ENCODE peak calls at places on chromosomes 13 and 19, in six cellular contexts. V is upper lobe of right lung, H is AG09309, U is retinal pigment epithelial cell, K is omental fat pad, F is mucosa of descending colon. O is an unnamed sample.
A peak's percentile ranks its signal among the peaks of the same experiment; 100 is the strongest.

GRCh38 chr19:43747557-43748204 is 7.1 kb downstream of the SMG9 start:
- DNase-seq in V (no peak), H (no peak), U (no peak), K (no peak), F (no peak), O (no peak)

GRCh38 chr19:7670150-7670784 is 1.4 kb downstream of the RETN start:
- DNase-seq in V (peak; percentile 84), H (no peak), U (no peak), K (no peak), F (no peak), O (no peak)

GRCh38 chr19:23867895-23868294 is 46.8 kb upstream of the ZNF726 start:
- DNase-seq in V (no peak), H (no peak), U (no peak), K (no peak), F (no peak), O (no peak)

GRCh38 chr19:42422576-42423461 is 4.4 kb downstream of the LIPE start:
- DNase-seq in V (peak; percentile 74), H (no peak), U (no peak), K (no peak), F (no peak), O (no peak)

GRCh38 chr13:20942938-20943518 is 40.5 kb upstream of the XPO4 start:
- DNase-seq in V (no peak), H (no peak), U (no peak), K (no peak), F (no peak), O (no peak)

GRCh38 chr13:31328549-31329229 is 128.9 kb downstream of the B3GLCT start:
- DNase-seq in V (no peak), H (no peak), U (no peak), K (no peak), F (no peak), O (no peak)

GRCh38 chr19:8571006-8571411 is 6.2 kb downstream of the MYO1F start:
- DNase-seq in V (peak; percentile 76), H (no peak), U (no peak), K (no peak), F (peak; percentile 80), O (no peak)

GRCh38 chr19:11738746-11739620 is at the start of gene ZNF823:
- DNase-seq in V (peak; percentile 98), H (peak; percentile 83), U (peak; percentile 92), K (peak; percentile 99), F (peak; percentile 98), O (peak; percentile 99)

GRCh38 chr19:50358483-50359431 is 6.7 kb downstream of the NAPSA start:
- DNase-seq in V (peak; percentile 84), H (no peak), U (no peak), K (no peak), F (peak; percentile 80), O (no peak)

GRCh38 chr19:4343056-4343844 is at the start of gene MPND:
- DNase-seq in V (peak; percentile 97), H (no peak), U (peak; percentile 43), K (peak; percentile 84), F (peak; percentile 95), O (peak; percentile 94)
- TF ChIP-seq CTCF in V (peak; percentile 38), H (peak; percentile 43), U (peak; percentile 37), K (no peak), F (no peak), O (no peak)

GRCh38 chr19:33947565-33947964 is 150.9 kb downstream of the KCTD15 start:
- DNase-seq in V (no peak), H (no peak), U (no peak), K (no peak), F (no peak), O (peak; percentile 21)
- TF ChIP-seq CTCF in V (no peak), H (peak; percentile 16), U (no peak), K (no peak), F (no peak), O (no peak)

GRCh38 chr13:51895906-51896888 is 34.4 kb downstream of the CCDC70 start:
- DNase-seq in V (no peak), H (peak; percentile 20), U (no peak), K (no peak), F (no peak), O (no peak)
- TF ChIP-seq CTCF in V (peak; percentile 61), H (peak; percentile 84), U (peak; percentile 95), K (no peak), F (peak; percentile 38), O (no peak)

DNA sequence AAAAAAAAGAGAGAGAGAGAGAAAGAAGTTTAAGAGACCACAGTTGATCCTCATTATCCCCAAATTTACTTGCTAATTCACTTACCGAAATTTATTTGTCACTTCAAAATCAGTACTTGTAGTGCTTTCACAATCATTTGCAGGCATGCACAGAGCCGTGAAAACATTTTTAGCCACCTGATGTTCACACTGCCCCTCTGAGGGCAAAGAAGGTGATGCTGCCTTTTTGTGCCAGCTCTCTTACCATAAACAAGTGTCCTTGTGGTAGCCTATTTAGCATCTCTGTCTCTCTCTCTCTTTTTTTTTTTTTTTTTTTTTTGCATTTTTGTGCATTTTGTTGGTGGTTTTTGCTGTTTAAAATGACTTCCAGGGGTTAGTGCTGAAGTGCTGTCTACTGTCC is 24.0 kb upstream of the CASP14 start:
- DNase-seq in V (no peak), H (no peak), U (no peak), K (no peak), F (no peak), O (no peak)
- TF ChIP-seq CTCF in V (no peak), H (no peak), U (no peak), K (no peak), F (no peak), O (no peak)

GRCh38 chr13:59906413-59907027 is 257.2 kb downstream of the DIAPH3 start:
- DNase-seq in V (no peak), H (peak; percentile 13), U (peak; percentile 15), K (no peak), F (no peak), O (no peak)
- TF ChIP-seq CTCF in V (peak; percentile 59), H (peak; percentile 57), U (peak; percentile 70), K (no peak), F (no peak), O (peak; percentile 36)

GRCh38 chr13:53782400-53783030 is 753.9 kb downstream of the OLFM4 start:
- DNase-seq in V (no peak), H (peak; percentile 5), U (peak; percentile 21), K (no peak), F (no peak), O (no peak)

GRCh38 chr13:53783466-53783865 is 754.9 kb downstream of the OLFM4 start:
- DNase-seq in V (no peak), H (no peak), U (no peak), K (no peak), F (no peak), O (no peak)

GRCh38 chr13:53775807-53776206 is 747.2 kb downstream of the OLFM4 start:
- DNase-seq in V (no peak), H (no peak), U (no peak), K (no peak), F (no peak), O (no peak)

GRCh38 chr13:53781941-53782340 is 753.3 kb downstream of the OLFM4 start:
- DNase-seq in V (no peak), H (no peak), U (no peak), K (no peak), F (no peak), O (no peak)

DNA sequence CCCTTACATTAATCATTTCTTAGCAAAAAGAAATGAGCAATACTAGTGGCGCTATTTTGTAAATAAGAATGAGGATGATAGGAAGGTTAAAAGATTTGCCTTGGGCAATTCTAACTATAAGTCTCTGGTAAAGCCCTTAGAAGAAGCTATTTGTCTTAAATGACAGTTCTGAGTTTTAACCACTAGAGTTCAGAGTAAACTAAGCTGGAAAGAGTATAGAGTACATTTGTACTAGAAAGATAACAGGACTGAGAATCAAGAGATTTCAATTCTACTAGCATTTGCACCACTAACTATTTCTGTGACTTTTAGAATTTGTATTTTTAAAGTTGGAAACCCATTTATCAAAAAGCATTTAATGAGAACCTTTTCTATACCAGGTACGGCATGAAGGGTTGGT is 750.3 kb downstream of the OLFM4 start:
- DNase-seq in V (no peak), H (no peak), U (no peak), K (no peak), F (no peak), O (no peak)
- TF ChIP-seq CTCF in V (no peak), H (no peak), U (no peak), K (no peak), F (no peak), O (no peak)

DNA sequence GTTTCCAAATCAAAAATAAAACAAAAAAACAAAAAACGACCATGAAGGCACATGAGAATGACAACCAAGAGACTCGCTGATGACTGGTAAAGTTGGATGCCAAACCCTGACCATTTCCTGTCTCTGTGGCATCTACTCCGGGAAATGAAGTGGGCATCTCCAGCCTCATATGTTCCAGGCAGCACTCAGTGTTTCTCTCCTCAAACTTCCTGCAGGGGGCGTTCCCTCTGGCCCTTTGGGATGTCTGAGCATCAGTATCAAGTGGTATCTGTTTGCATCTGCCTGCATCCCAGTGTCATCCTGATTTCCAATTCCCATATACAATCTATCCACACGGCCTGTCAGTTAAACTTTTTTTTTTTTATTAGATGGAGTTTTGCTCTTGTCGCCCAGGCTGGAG is 9.8 kb upstream of the SIGLEC12 start:
- DNase-seq in V (no peak), H (no peak), U (no peak), K (no peak), F (no peak), O (no peak)
- TF ChIP-seq CTCF in V (no peak), H (peak; percentile 40), U (no peak), K (no peak), F (no peak), O (no peak)

GRCh38 chr19:18281082-18282020 is at the start of gene JUND:
- DNase-seq in V (peak; percentile 99), H (peak; percentile 89), U (peak; percentile 92), K (peak; percentile 73), F (peak; percentile 99), O (peak; percentile 99)

GRCh38 chr19:18282788-18283141 is 1.3 kb upstream of the JUND start:
- DNase-seq in V (no peak), H (no peak), U (no peak), K (no peak), F (no peak), O (no peak)

GRCh38 chr19:18280247-18281081 is 958 bp downstream of the JUND start:
- DNase-seq in V (peak; percentile 92), H (no peak), U (no peak), K (peak; percentile 35), F (peak; percentile 93), O (peak; percentile 87)

GRCh38 chr19:18283338-18283737 is 1.9 kb upstream of the JUND start:
- DNase-seq in V (no peak), H (no peak), U (no peak), K (no peak), F (no peak), O (no peak)

GRCh38 chr19:18282021-18282787 is 782 bp upstream of the JUND start:
- DNase-seq in V (peak; percentile 77), H (no peak), U (no peak), K (peak; percentile 49), F (peak; percentile 73), O (no peak)
- TF ChIP-seq CTCF in V (no peak), H (peak; percentile 27), U (peak; percentile 37), K (no peak), F (no peak), O (no peak)